ENCODE peak calls at places on chromosomes 4 and X, in five cellular contexts. V, O, G, A and K are unnamed samples.

GRCh38 chrX:10166731-10167149 is 10.0 kb downstream of the CLCN4 start:
- DNase-seq in V (no peak), O (no peak), G (no peak), A (no peak), K (no peak)

GRCh38 chr4:15874671-15875070 is 63.9 kb downstream of the FGFBP1 start:
- DNase-seq in V (no peak), O (no peak), G (no peak), A (no peak), K (no peak)

GRCh38 chr4:187307131-187307530 is 583.5 kb upstream of the FAT1 start:
- DNase-seq in V (no peak), O (peak), G (no peak), A (no peak), K (no peak)

GRCh38 chr4:123939621-123940020 is 543.0 kb downstream of the SPRY1 start:
- DNase-seq in V (peak), O (peak), G (peak), A (no peak), K (no peak)

GRCh38 chr4:153933851-153934688 is 145.2 kb upstream of the SFRP2 start:
- DNase-seq in V (no peak), O (no peak), G (no peak), A (no peak), K (no peak)

GRCh38 chr4:33262809-33263208 is 2542.6 kb downstream of the PCDH7 start:
- DNase-seq in V (no peak), O (peak), G (no peak), A (no peak), K (no peak)

GRCh38 chrX:33307954-33308353 is 96.6 kb upstream of the DMD start:
- DNase-seq in V (no peak), O (peak), G (no peak), A (no peak), K (no peak)

GRCh38 chr4:177177446-177178160 is 132.1 kb upstream of the NEIL3 start:
- DNase-seq in V (no peak), O (no peak), G (no peak), A (no peak), K (no peak)

GRCh38 chrX:117996408-117996807 is 120.2 kb downstream of the KLHL13 start:
- DNase-seq in V (no peak), O (no peak), G (no peak), A (no peak), K (no peak)

GRCh38 chr4:7876096-7876993 is 63.3 kb downstream of the AFAP1 start:
- DNase-seq in V (no peak), O (no peak), G (no peak), A (no peak), K (peak)

GRCh38 chr4:142901166-142901662 is 55.1 kb upstream of the INPP4B start:
- DNase-seq in V (no peak), O (peak), G (no peak), A (no peak), K (no peak)

GRCh38 chr4:120730777-120731320 is 191.7 kb downstream of the PRDM5 start:
- DNase-seq in V (no peak), O (no peak), G (no peak), A (no peak), K (no peak)

GRCh38 chr4:181821039-181822004 is 421.9 kb upstream of the TENM3 start:
- DNase-seq in V (no peak), O (no peak), G (no peak), A (peak), K (peak)

GRCh38 chr4:18185491-18185890 is 163.9 kb upstream of the LCORL start:
- DNase-seq in V (no peak), O (no peak), G (no peak), A (no peak), K (no peak)

GRCh38 chr4:115090483-115091075 is 22.8 kb downstream of the NDST4 start:
- DNase-seq in V (peak), O (peak), G (peak), A (peak), K (peak)

GRCh38 chr4:38069271-38069760 is 109.1 kb downstream of the PTTG2 start:
- DNase-seq in V (no peak), O (peak), G (peak), A (peak), K (peak)

GRCh38 chr4:185464887-185465286 is 6.6 kb downstream of the CCDC110 start:
- DNase-seq in V (no peak), O (no peak), G (no peak), A (no peak), K (no peak)

GRCh38 chrX:70132244-70132643 is 1.0 kb upstream of the IGBP1 start:
- DNase-seq in V (no peak), O (peak), G (no peak), A (no peak), K (no peak)

GRCh38 chr4:110668463-110669245 is 45.8 kb upstream of the PITX2 start:
- DNase-seq in V (no peak), O (no peak), G (no peak), A (no peak), K (no peak)

GRCh38 chrX:17861496-17862011 is 456 bp upstream of the RAI2 start:
- DNase-seq in V (no peak), O (no peak), G (no peak), A (no peak), K (no peak)

GRCh38 chr4:77035153-77035552 is 40.6 kb downstream of the CCNI start:
- DNase-seq in V (no peak), O (no peak), G (no peak), A (no peak), K (no peak)

GRCh38 chr4:166017804-166018203 is 144.8 kb downstream of the TLL1 start:
- DNase-seq in V (no peak), O (peak), G (no peak), A (no peak), K (no peak)

DNA sequence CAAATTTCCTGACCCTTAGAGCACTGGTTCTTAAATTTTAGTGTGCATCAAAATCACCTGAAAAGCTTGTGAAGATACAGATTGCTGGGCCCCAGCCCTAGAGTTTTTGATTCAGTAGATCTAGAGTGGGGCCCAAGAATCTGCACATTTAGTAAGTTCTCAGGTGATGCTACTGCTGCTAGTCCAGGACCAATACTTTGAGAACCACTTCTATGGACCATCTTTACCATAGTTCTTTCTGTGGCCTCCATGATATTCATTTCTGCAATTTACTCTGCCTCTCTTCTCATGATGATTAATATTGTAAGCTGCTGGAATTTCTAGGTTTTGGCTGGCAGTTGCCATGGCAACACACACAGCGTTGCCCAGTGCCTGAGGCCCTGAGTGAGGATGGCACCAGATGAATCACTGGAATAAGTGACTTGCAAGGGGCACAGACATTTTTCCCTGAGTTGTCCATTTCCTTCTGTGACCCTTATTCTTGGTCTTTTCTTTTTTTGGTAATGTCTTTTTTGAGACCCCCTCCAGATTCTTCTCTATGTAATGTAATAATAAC is 83.6 kb downstream of the PPP1R2C start:
- DNase-seq in V (no peak), O (no peak), G (no peak), A (no peak), K (no peak)
- TF ChIP-seq EZH2phosphoT487 in V (no peak), O (no peak), G (no peak), A (no peak), K (no peak)

GRCh38 chrX:38805294-38806053 is 4.2 kb downstream of the MID1IP1 start:
- DNase-seq in V (no peak), O (peak), G (peak), A (peak), K (peak)
- H3K27ac ChIP-seq in V (peak), O (peak), G (peak), A (peak), K (no peak)

DNA sequence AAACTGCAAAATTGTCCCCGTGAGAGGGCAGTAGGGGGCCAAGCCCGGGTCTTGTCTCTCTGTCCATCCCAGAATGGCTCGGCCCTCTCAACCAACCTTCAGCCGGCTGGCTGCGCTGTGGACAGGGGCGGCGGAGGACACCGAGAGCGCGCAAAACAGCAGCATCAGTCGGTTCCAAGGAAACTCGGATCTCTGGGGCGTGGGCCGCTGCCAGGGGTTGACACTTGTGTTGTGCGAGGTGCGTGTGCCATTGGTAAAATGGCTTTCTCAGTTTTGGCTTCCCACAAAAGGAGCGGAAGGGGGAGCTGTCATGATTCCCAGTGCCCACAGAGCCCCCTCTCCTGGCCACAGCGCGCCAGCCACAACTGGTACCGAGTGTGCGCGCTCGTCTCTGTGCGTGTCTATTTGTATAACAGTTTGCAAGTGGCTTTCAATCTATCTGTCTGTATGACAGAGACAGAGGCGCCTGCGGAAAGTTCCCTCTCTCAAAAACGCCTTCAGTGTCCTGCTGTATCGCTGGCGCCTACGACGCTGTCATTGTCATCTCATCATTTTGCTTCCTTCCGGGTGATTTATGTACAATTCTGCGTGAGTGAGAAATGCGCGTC is 1.9 kb downstream of the DKK2 start:
- DNase-seq in V (no peak), O (no peak), G (peak), A (no peak), K (peak)
- TF ChIP-seq EZH2phosphoT487 in V (no peak), O (no peak), G (no peak), A (no peak), K (peak)

GRCh38 chr4:113434247-113434587 is 327.3 kb downstream of the CAMK2D start:
- DNase-seq in V (no peak), O (no peak), G (no peak), A (no peak), K (no peak)

GRCh38 chr4:113436360-113436759 is 325.2 kb downstream of the CAMK2D start:
- DNase-seq in V (no peak), O (no peak), G (no peak), A (no peak), K (no peak)

GRCh38 chr4:113433536-113434246 is 327.8 kb downstream of the CAMK2D start:
- DNase-seq in V (no peak), O (no peak), G (no peak), A (no peak), K (no peak)

GRCh38 chr4:113437124-113437523 is 324.4 kb downstream of the CAMK2D start:
- DNase-seq in V (no peak), O (no peak), G (no peak), A (no peak), K (no peak)

GRCh38 chr4:113435893-113436292 is 325.6 kb downstream of the CAMK2D start:
- DNase-seq in V (peak), O (peak), G (no peak), A (no peak), K (no peak)
- H3K27ac ChIP-seq in V (peak), O (peak), G (no peak), A (no peak), K (no peak)

GRCh38 chr4:78459327-78459726 is 92.2 kb upstream of the ANXA3 start:
- DNase-seq in V (no peak), O (no peak), G (no peak), A (no peak), K (no peak)

GRCh38 chr4:78460368-78460767 is 91.2 kb upstream of the ANXA3 start:
- DNase-seq in V (no peak), O (no peak), G (no peak), A (no peak), K (no peak)

GRCh38 chr4:78468272-78468671 is 83.3 kb upstream of the ANXA3 start:
- DNase-seq in V (no peak), O (no peak), G (no peak), A (no peak), K (no peak)

DNA sequence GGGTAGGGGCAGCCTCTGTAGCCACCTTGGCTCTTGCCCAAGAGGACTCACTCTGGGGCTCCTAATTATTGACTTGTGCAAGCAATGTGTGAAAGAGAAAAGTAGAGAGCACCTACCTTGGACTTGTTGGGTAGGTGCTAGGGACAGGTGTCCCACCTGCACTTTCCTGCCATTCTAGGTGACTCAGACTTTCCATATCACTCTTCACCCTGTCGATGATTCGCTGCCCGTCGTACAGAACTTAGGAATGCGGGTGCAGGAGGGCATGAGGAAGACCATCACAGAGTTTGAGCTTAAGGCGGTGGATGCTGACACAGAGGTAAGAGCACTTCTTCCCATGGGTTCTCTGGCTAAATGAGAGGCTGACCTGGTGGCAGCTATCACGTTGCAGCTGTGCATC is 87.3 kb upstream of the ANXA3 start:
- DNase-seq in V (peak), O (peak), G (no peak), A (no peak), K (no peak)
- TF ChIP-seq EZH2phosphoT487 in V (no peak), O (no peak), G (no peak), A (no peak), K (no peak)

DNA sequence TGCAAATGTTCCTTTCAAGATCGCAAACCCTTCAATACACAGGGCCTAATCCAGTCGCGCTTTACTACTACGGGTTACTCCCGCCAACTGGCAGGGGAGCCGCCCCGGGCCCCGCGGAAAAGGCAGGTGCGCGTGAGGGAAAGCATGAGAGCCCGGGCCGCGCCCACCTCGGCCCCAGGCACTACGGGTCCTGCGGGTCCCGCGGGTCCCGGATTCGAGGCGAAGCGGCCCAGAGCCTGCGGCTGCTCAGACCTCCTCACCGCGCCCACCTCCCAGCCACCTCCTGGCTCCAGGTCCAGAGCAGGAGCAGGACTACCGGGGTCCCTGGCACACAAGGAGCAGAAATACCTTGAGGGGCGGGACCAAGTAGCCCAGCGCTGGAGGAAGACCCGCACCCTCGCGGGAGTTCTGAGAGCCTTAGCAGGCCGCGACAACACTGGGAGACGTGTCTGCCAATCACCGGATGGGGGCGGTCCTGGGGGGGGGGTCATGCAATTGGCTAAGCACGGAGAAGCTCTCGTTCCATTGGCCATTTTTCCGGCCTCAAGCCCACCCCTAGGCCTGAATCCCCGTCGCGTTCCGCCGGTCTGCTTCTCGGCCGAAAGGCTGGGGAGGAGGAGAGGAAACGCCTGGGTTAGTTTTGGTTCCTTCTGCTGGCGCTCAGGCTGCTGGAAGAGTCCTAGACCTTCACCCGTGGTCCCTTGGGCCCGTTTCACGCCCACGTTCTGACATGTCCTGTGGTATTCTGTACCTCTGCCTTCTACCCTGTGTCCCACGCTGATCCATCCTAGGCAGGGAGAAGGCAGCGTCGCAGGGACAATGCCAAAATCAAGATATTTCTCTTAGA is 29.0 kb downstream of the ERVMER34-1 start:
- DNase-seq in V (peak), O (peak), G (peak), A (peak), K (peak)
- H3K27ac ChIP-seq in V (peak), O (peak), G (peak), A (peak), K (peak)

GRCh38 chr4:140103676-140104075 is 50.3 kb downstream of the MAML3 start:
- DNase-seq in V (no peak), O (peak), G (no peak), A (no peak), K (no peak)
- TF ChIP-seq EZH2phosphoT487 in V (no peak), O (no peak), G (no peak), A (no peak), K (no peak)

DNA sequence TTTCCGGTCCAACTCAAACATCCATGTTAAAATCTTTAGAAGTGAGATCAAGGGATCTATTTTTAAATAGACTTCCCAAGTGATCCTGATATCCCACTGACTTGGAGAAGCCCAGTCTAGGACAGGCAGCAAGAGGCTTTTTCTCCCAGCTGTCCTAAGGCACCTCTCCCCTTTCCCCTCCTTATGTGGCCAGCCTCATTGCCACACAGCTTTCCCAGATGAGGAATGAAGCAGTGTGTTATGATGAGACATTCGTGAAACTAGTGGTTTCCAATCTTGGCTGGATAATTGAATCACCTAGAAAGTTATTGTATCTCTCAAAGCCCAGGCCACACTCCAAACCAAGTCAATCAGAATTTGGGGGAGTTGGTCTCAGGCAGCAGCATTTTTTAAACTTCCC is 16.8 kb upstream of the HSD17B13 start:
- DNase-seq in V (no peak), O (no peak), G (no peak), A (no peak), K (no peak)
- H3K27ac ChIP-seq in V (no peak), O (no peak), G (no peak), A (no peak), K (no peak)